ENCODE peak calls at places on chromosomes 1 and 21, in four cellular contexts. B is pancreas, W is cardiac muscle cell, O is upper lobe of left lung. Y is an unnamed sample.

GRCh38 chr1:21550866-21551475 is 41.7 kb downstream of the ALPL start:
- DNase-seq in O (no peak), B (no peak), W (no peak), Y (no peak)

GRCh38 chr21:34813266-34813886 is 144.6 kb downstream of the CLIC6 start:
- DNase-seq in B (no peak), O (no peak), W (no peak), Y (no peak)

GRCh38 chr1:32485554-32486255 is 20.8 kb downstream of the ZBTB8B start:
- DNase-seq in W (no peak), O (no peak), B (no peak), Y (no peak)

GRCh38 chr1:52032785-52033131 is 852 bp downstream of the KTI12 start:
- DNase-seq in W (peak; percentile 9), O (peak; percentile 47), B (peak; percentile 33), Y (peak; percentile 36)

GRCh38 chr1:229249854-229250644 is 20.9 kb upstream of the RAB4A start:
- DNase-seq in W (no peak), B (no peak), O (no peak), Y (no peak)

GRCh38 chr1:25145775-25146381 is 86.4 kb downstream of the SYF2 start:
- DNase-seq in B (no peak), W (no peak), O (no peak), Y (no peak)

GRCh38 chr1:119084651-119085262 is 55.7 kb downstream of the WARS2 start:
- DNase-seq in B (no peak), W (no peak), O (no peak), Y (no peak)

GRCh38 chr21:16455978-16456377 is 726.2 kb downstream of the USP25 start:
- DNase-seq in O (no peak), B (no peak), W (peak; percentile 25), Y (no peak)

GRCh38 chr1:46130144-46130543 is 2.3 kb downstream of the PIK3R3 start:
- DNase-seq in O (no peak), B (no peak), W (no peak), Y (no peak)

GRCh38 chr1:157478030-157478429 is 74.3 kb downstream of the FCRL5 start:
- DNase-seq in B (no peak), W (no peak), O (no peak), Y (no peak)

GRCh38 chr1:40264354-40264781 is 6.3 kb downstream of the ZMPSTE24 start:
- DNase-seq in W (no peak), O (no peak), B (no peak), Y (no peak)

GRCh38 chr1:213369465-213369864 is 318.4 kb downstream of the RPS6KC1 start:
- DNase-seq in O (no peak), B (no peak), W (no peak), Y (no peak)

DNA sequence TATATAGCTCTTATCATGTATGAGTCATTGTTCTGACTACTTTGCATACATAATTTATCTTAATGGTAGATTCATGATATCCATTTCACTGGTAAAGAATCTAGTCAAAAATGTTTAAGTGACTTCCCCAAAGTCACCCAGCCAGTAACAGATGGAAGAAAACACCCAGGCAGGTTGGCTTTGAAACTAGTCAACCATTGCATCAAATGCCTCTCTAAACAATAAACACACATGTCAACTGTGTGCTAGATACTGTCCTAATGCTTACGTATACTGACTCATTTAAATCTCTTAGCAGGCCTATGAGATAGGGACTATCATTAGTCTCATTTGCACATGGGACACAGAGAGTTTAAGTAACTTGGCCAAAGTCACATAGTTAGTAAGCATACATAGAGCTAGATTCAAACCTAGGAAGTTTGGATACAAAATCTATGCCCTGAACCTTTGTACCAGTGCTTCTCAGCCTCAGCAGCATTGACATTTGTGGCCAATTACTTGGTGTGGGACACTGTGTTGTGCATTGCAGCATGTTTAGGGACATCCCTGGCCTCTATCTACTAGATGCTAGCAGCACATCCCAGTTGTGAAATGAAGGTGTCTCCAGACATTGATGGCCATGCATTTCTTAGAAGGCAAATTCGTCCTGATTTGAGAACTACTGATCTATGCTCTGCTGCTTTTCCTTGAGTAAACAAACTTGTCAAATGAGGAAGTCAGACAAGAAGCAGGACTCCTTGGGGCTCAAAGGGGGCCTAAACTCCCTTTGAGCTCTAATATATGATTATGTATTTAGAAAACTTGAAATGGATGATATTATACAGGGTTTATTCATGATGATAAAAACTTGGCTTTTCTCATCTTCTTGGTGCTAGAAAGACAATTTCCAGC is 316.3 kb downstream of the KCNH1 start:
- DNase-seq in B (no peak), W (no peak), O (no peak), Y (no peak)
- H3K27ac ChIP-seq in B (no peak overlapping the region), W (no peak overlapping the region), O (no peak overlapping the region), Y (no peak overlapping the region)

DNA sequence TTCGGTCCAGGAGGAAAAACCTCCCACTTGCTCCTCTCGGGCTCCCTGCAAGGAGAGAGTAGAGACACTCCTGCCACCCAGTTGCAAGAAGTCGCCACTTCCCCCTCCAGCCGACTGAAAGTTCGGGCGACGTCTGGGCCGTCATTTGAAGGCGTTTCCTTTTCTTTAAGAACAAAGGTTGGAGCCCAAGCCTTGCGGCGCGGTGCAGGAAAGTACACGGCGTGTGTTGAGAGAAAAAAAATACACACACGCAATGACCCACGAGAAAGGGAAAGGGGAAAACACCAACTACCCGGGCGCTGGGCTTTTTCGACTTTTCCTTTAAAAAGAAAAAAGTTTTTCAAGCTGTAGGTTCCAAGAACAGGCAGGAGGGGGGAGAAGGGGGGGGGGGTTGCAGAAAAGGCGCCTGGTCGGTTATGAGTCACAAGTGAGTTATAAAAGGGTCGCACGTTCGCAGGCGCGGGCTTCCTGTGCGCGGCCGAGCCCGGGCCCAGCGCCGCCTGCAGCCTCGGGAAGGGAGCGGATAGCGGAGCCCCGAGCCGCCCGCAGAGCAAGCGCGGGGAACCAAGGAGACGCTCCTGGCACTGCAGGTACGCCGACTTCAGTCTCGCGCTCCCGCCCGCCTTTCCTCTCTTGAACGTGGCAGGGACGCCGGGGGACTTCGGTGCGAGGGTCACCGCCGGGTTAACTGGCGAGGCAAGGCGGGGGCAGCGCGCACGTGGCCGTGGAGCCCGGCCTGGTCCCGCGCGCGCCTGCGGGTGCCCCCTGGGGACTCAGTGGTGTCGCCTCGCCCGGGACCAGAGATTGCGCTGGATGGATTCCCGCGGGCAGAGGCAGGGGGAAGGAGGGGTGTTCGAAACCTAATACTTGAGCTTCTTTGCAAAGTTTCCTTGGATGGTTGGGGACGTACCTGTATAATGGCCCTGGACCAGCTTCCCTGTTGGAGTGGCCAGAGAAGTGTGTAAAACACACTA is 45.3 kb downstream of the MRPL39 start:
- DNase-seq in W (peak; percentile 45), B (peak; percentile 47), O (peak; percentile 90), Y (peak; percentile 68)
- TF ChIP-seq CTCF in W (peak; percentile 42), B (no peak), O (peak; percentile 29), Y (no peak)

DNA sequence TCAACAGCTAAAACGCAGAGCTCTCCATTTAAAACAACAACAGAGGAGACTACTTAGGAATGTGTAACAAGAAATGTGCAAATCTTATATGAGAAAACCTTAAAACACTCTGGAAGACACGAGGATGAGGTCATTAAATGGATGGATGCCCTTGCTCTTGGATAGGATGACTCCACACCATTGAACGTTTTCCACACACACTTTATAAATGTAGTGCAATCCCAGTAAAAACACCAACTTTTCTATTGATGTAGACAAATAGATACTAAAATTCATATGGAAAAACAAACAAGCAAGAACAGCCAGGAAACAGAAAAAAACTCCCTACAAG is 18.4 kb upstream of the COL6A1 start:
- DNase-seq in O (no peak), B (no peak), W (no peak), Y (no peak)
- H3K9me3 ChIP-seq in O (no peaks in the 10 kb centered on the region), B (no peaks in the 10 kb centered on the region), W (no peaks in the 10 kb centered on the region), Y (no peaks in the 10 kb centered on the region)

GRCh38 chr1:94864821-94865220 is 44.7 kb downstream of the SLC44A3 start:
- DNase-seq in W (peak; percentile 36), O (no peak), B (no peak), Y (no peak)
- H3K27ac ChIP-seq in W (peak overlapping the region; percentile 99), O (peak overlapping the region; percentile 82), B (peak overlapping the region; percentile 72), Y (no peak overlapping the region)

Y was measured in CD4-positive, alpha-beta T cell.